ENCODE peak calls at places on chromosomes 12 and 14, in five cellular contexts. O, M, Y, G and N are unnamed samples. For H3K36me3, the result is how much of the 10 kb centered on the place peaks cover.

GRCh38 chr12:3077572-3078081 is 448 bp downstream of the TSPAN9 start:
- DNase-seq in O (peak), G (no peak), Y (peak), M (no peak), N (no peak)

GRCh38 chr14:97458302-97459137 is 661.3 kb downstream of the VRK1 start:
- DNase-seq in O (no peak), Y (no peak), G (no peak), M (no peak), N (no peak)

GRCh38 chr14:33740531-33740930 is 210.3 kb downstream of the EGLN3 start:
- DNase-seq in O (no peak), Y (no peak), G (no peak), M (no peak), N (no peak)

GRCh38 chr12:43621262-43621661 is 69.3 kb upstream of the ADAMTS20 start:
- DNase-seq in M (no peak), Y (no peak), G (no peak), O (no peak), N (no peak)

GRCh38 chr14:26598081-26598671 is 343 bp upstream of the NOVA1 start:
- DNase-seq in O (peak), M (peak), G (peak), Y (peak), N (no peak)

GRCh38 chr14:94386085-94387031 is 2.0 kb downstream of the SERPINA1 start:
- DNase-seq in M (no peak), G (no peak), O (no peak), Y (no peak), N (no peak)

GRCh38 chr12:10802587-10802986 is at the start of gene TAS2R7:
- DNase-seq in Y (no peak), G (no peak), O (no peak), M (no peak), N (no peak)

GRCh38 chr12:82627799-82628198 is 58.9 kb upstream of the TMTC2 start:
- DNase-seq in Y (peak), G (peak), M (peak), O (no peak), N (peak)

GRCh38 chr12:66352197-66352596 is 49.9 kb downstream of the HELB start:
- DNase-seq in G (peak), O (peak), M (peak), Y (peak), N (peak)

GRCh38 chr12:45458854-45459807 is 243.2 kb downstream of the ANO6 start:
- DNase-seq in G (no peak), O (no peak), Y (peak), M (peak), N (no peak)

GRCh38 chr12:131895640-131896079 is 1.2 kb downstream of the ULK1 start:
- DNase-seq in G (no peak), O (no peak), Y (no peak), M (peak), N (no peak)

GRCh38 chr12:26338574-26339572 is 143.5 kb downstream of the SSPN start:
- DNase-seq in Y (peak), M (peak), G (no peak), O (no peak), N (no peak)

DNA sequence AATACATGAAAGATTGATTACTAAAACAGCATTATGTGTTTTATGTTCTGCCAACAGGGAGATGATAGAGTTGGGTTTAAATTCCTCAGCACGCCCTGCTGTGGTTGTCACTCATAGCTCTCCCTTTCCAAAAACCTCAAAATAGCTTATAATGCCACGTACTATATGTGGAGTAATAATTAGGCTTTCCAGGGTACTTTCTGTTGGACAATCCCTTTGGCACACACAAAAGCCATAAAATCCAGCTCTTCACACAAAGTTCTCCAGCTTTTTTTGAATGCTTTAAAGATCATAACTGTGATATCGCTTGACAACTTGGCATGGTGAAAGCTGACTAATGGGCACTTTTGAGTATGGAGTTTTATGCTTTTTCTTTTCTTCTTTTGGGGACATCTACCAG is 145.3 kb upstream of the DCN start:
- DNase-seq in O (no peak), M (no peak), Y (peak), G (no peak), N (no peak)
- H3K4me2 ChIP-seq in O (no peak), M (no peak), Y (peak), G (no peak), N (no peak)

GRCh38 chr12:89701606-89702206 is 6.9 kb downstream of the ATP2B1 start:
- DNase-seq in G (no peak), Y (no peak), O (no peak), M (no peak), N (no peak)
- TF ChIP-seq CTCF in G (peak), Y (no peak), O (no peak), M (no peak), N (no peak)

GRCh38 chr12:56414401-56414800 is 34.8 kb downstream of the TIMELESS start:
- DNase-seq in M (no peak), G (no peak), Y (no peak), O (no peak), N (no peak)

GRCh38 chr12:56420411-56420810 is 28.8 kb downstream of the TIMELESS start:
- DNase-seq in O (no peak), G (no peak), Y (no peak), M (no peak), N (no peak)

GRCh38 chr12:56413392-56413791 is 35.8 kb downstream of the TIMELESS start:
- DNase-seq in M (no peak), O (no peak), G (no peak), Y (no peak), N (no peak)

GRCh38 chr12:56411781-56412639 is 37.2 kb downstream of the TIMELESS start:
- DNase-seq in Y (no peak), M (peak), O (no peak), G (no peak), N (no peak)

DNA sequence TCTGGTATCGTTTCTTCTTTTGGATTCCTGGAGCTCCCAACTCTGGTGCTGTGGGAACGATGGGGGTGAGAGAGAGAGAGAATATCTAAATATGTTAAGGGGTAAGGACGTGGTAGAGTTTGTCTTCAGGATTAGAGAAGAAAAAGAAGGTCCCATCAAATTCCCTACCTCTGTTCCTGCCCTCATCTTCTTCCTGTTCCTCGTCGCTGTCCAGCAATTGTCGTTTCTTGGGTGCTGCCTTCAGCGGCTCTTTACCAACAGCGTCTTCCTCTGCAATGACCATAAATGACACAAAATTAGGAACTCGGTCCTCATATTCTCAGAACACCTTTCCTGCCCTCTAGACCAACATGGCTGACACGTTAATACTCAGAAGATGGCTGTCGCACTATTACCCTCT is 31.5 kb downstream of the TIMELESS start:
- DNase-seq in G (no peak), O (no peak), M (no peak), Y (no peak), N (no peak)
- H3K36me3 ChIP-seq in G (under half), O (under half), M (under half), Y (under half), N (under half)

GRCh38 chr12:88448337-88448944 is 131.8 kb downstream of the KITLG start:
- DNase-seq in G (no peak), M (no peak), Y (no peak), O (no peak), N (no peak)
- H3K4me2 ChIP-seq in G (no peak), M (no peak), Y (no peak), O (no peak), N (no peak)

GRCh38 chr12:6468283-6468575 is 2.2 kb downstream of the VAMP1 start:
- DNase-seq in O (no peak), Y (peak), M (no peak), G (peak), N (no peak)

GRCh38 chr12:6471992-6472366 is 1.5 kb upstream of the VAMP1 start:
- DNase-seq in O (no peak), M (no peak), G (no peak), Y (no peak), N (no peak)

GRCh38 chr12:6470375-6471163 is at the start of gene VAMP1:
- DNase-seq in O (peak), Y (peak), G (peak), M (peak), N (peak)

GRCh38 chr12:6469092-6469491 is 1.4 kb downstream of the VAMP1 start:
- DNase-seq in M (no peak), O (no peak), Y (no peak), G (no peak), N (no peak)

DNA sequence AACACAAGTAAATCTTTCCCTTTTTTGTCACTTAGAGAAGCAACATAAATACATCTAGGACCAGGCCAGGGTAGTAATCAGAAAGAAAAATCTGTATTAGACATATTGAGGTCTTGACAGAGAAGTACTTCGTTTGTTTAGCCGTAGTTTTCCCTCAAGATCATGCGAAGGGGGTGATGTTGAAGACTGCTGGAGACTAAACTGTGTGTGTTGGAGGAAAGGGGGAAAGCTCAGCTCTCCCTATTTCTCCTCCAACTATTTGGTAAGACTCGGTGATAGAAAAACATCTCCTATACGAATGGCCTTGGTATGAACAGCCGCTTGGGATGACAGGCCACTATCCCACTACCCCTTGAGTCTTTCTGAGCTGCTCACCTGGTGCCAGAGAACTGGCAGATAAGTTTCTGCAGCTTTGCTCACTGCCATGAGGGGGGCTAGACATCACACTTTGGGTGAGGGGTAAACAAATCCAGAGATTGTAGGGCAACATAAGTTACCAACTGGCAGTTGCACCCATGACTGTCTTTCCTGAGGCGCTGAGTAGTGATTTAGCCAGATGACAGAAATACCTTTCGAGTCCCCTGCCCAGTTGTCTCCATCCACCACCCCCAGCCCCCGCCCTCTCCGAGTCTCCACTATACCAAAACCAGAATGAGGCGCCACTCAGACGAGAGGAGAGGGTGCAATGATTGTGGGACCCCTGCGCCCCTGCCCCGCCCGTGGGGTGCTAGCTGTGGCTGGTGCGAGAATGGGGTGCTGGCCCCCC is 685 bp downstream of the VAMP1 start:
- DNase-seq in Y (peak), M (no peak), G (no peak), O (no peak), N (peak)
- TF ChIP-seq CTCF in Y (no peak), M (no peak), G (no peak), O (no peak), N (no peak)

GRCh38 chr14:55665067-55665700 is 85.2 kb downstream of the KTN1 start:
- DNase-seq in Y (peak), G (no peak), O (no peak), M (no peak), N (no peak)

GRCh38 chr14:55661029-55661428 is 81.0 kb downstream of the KTN1 start:
- DNase-seq in G (no peak), O (no peak), M (no peak), Y (no peak), N (no peak)

DNA sequence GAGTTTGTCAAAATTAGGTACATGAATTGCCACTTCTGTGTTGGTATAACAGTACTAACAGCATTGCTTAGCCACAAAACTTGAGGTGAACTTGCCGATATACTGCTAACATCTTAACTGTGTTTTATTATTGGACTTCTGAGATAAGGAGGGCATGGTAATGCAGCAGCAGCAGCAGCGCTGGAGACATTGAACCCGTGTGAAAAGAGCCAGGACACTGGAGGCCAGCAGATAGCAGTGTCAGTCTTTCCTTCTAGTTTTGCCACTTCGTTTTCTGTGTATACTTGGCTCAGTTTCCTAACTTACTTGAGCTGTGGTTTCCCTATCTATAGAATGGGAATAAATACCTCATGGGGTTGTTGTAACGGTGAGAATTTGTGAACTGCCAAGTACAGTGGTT is 82.8 kb downstream of the KTN1 start:
- DNase-seq in O (no peak), Y (no peak), G (no peak), M (no peak), N (no peak)
- H3K36me3 ChIP-seq in O (under half), Y (under half), G (under half), M (under half), N (under half)

GRCh38 chr14:77950371-77950770 is 150.5 kb downstream of the ADCK1 start:
- DNase-seq in G (no peak), O (no peak), M (no peak), Y (no peak), N (no peak)
- H3K4me2 ChIP-seq in G (no peak), O (no peak), M (no peak), Y (no peak), N (no peak)

DNA sequence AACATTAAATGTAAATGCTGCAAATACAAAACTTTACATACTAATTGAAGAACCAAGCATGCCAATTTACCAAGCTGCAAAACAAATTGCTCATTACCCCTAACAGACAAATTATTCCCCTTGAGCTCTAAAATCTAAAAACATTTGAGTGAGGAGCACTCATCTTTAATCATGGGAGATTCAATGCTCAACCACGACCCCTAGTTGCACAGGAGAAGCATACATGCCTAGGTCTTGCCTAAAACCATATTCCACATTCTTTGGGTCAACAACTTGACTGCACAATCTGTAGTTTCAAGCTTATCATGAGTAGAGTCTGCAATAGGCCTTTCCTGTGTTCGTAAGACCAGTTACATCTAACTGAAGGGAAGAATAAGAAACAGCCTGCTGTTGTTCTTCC is 69.7 kb downstream of the MGAT4C start:
- DNase-seq in Y (no peak), M (no peak), O (no peak), G (peak), N (no peak)
- TF ChIP-seq CTCF in Y (no peak), M (no peak), O (no peak), G (no peak), N (no peak)

GRCh38 chr12:125424909-125425308 is 359.7 kb downstream of the AACS start:
- DNase-seq in Y (no peak), G (no peak), M (no peak), O (no peak), N (no peak)
- H3K36me3 ChIP-seq in Y (under half), G (under half), M (under half), O (under half), N (under half)